ENCODE peak calls at places on chromosomes 11 and 22, in ten cellular contexts. S is WTC11, X is AG10803, B is dermis blood vessel endothelial cell, K is AG08396, U is astrocyte of the spinal cord, N is NCI-H460, D is NCI-H1105 treated with DMSO at 0.1 percent for 48 hours, T is NCI-H2081, A is kidney. H is an unnamed sample.

GRCh38 chr11:134754823-134755198 is 342.8 kb upstream of the B3GAT1 start:
- DNase-seq in S (no peak), X (no peak), B (no peak), K (no peak), U (no peak), N (no peak), D (no peak), T (no peak), A (no peak), H (no peak)

GRCh38 chr11:113401718-113402117 is 14.1 kb downstream of the ANKK1 start:
- DNase-seq in S (no peak), X (peak), B (no peak), K (no peak), U (no peak), N (peak), D (peak), T (peak), A (peak), H (no peak)

GRCh38 chr11:117194267-117194666 is 4.9 kb upstream of the TAGLN start:
- DNase-seq in S (no peak), X (no peak), B (no peak), K (no peak), U (no peak), N (no peak), D (no peak), T (no peak), A (no peak), H (no peak)

GRCh38 chr22:41478891-41479521 is 10.1 kb downstream of the ACO2 start:
- DNase-seq in S (no peak), X (peak), B (no peak), K (no peak), U (peak), N (no peak), D (no peak), T (no peak), A (no peak), H (no peak)

GRCh38 chr22:39469681-39470461 is 13.1 kb downstream of the MGAT3 start:
- DNase-seq in S (no peak), X (no peak), B (no peak), K (no peak), U (no peak), N (no peak), D (no peak), T (no peak), A (no peak), H (no peak)

GRCh38 chr11:24253237-24253760 is 243.6 kb upstream of the LUZP2 start:
- DNase-seq in S (no peak), X (no peak), B (no peak), K (no peak), U (peak), N (no peak), D (no peak), T (no peak), A (no peak), H (no peak)

GRCh38 chr22:36156515-36157419 is 3.8 kb downstream of the APOL3 start:
- DNase-seq in S (peak), X (peak), B (peak), K (peak), U (peak), N (peak), D (no peak), T (no peak), A (peak), H (no peak)

GRCh38 chr22:47174671-47175111 is 412.2 kb downstream of the TBC1D22A start:
- DNase-seq in S (peak), X (no peak), B (no peak), K (peak), U (no peak), N (no peak), D (no peak), T (no peak), A (peak), H (no peak)

GRCh38 chr11:119459293-119459976 is 36.5 kb upstream of the THY1 start:
- DNase-seq in S (no peak), X (no peak), B (no peak), K (no peak), U (no peak), N (no peak), D (no peak), T (no peak), A (no peak), H (no peak)

GRCh38 chr22:27331526-27332281 is 469.9 kb downstream of the MN1 start:
- DNase-seq in S (peak), X (peak), B (peak), K (peak), U (peak), N (peak), D (no peak), T (no peak), A (peak), H (peak)

GRCh38 chr22:38843201-38843715 is 570 bp downstream of the NPTXR start:
- DNase-seq in S (peak), X (peak), B (peak), K (peak), U (peak), N (peak), D (peak), T (peak), A (no peak), H (peak)

GRCh38 chr11:83441171-83441570 is 155.0 kb upstream of the CCDC90B start:
- DNase-seq in S (peak), X (no peak), B (no peak), K (no peak), U (no peak), N (no peak), D (no peak), T (peak), A (no peak), H (no peak)

GRCh38 chr11:34250732-34251639 is 106.8 kb downstream of the ABTB2 start:
- DNase-seq in S (peak), X (peak), B (peak), K (peak), U (no peak), N (peak), D (no peak), T (no peak), A (no peak), H (no peak)

GRCh38 chr11:120608760-120609211 is 97.2 kb downstream of the GRIK4 start:
- DNase-seq in S (no peak), X (peak), B (no peak), K (peak), U (no peak), N (no peak), D (peak), T (no peak), A (peak), H (no peak)

GRCh38 chr11:34105957-34106504 is 602 bp downstream of the NAT10 start:
- DNase-seq in S (no peak), X (peak), B (peak), K (peak), U (peak), N (no peak), D (no peak), T (no peak), A (no peak), H (no peak)

GRCh38 chr11:68997995-68998348 is 15.1 kb downstream of the MRGPRF start:
- DNase-seq in S (no peak), X (no peak), B (no peak), K (no peak), U (no peak), N (no peak), D (no peak), T (no peak), A (no peak), H (peak)

GRCh38 chr11:47409440-47410403 is 1.3 kb downstream of the SLC39A13 start:
- DNase-seq in S (no peak), X (peak), B (no peak), K (no peak), U (no peak), N (no peak), D (no peak), T (peak), A (peak), H (no peak)

GRCh38 chr11:65325435-65325834 is 8.2 kb upstream of the DPF2 start:
- DNase-seq in S (no peak), X (no peak), B (no peak), K (no peak), U (no peak), N (no peak), D (no peak), T (no peak), A (no peak), H (no peak)

GRCh38 chr11:111194789-111195188 is 50.7 kb upstream of the POU2AF2 start:
- DNase-seq in S (no peak), X (no peak), B (no peak), K (no peak), U (no peak), N (no peak), D (no peak), T (no peak), A (no peak), H (no peak)

GRCh38 chr11:56819916-56820315 is 71.4 kb upstream of the OR9G4 start:
- DNase-seq in S (no peak), X (no peak), B (no peak), K (no peak), U (no peak), N (no peak), D (no peak), T (no peak), A (no peak), H (no peak)

H was measured in progenitor cell of endocrine pancreas.